ENCODE peak calls at places on chromosome 6, in nine cellular contexts. D is stromal cell of bone marrow; M is T-helper 17 cell; V is activated T-helper 1 cell treated with anti-CD3 and anti-CD28 coated beads, Interleukin-2, amount 50 U/mL, for 16 hours; Z is RKO; R is activated CD4-positive, alpha-beta T cell treated with anti-CD3 and anti-CD28 coated beads, Interleukin-2, amount 50 U/mL, for 24 hours; A is activated naive CD8-positive, alpha-beta T cell treated with anti-CD3 and anti-CD28 coated beads, Interleukin-2, amount 50 U/mL, for 24 hours; X is glutamatergic neuron; B is D721Med. T is an unnamed sample.

GRCh38 chr6:150369408-150369807 is 596 bp downstream of the IYD start:
- DNase-seq in Z (no peak), B (no peak), M (no peak), R (no peak), V (no peak), D (no peak), A (no peak), X (no peak), T (no peak)

GRCh38 chr6:9397981-9398559 is 962.7 kb upstream of the SLC35B3 start:
- DNase-seq in V (no peak), D (no peak), R (no peak), Z (no peak), B (no peak), M (no peak), A (no peak), X (peak), T (no peak)

GRCh38 chr6:159890802-159891201 is at the start of gene MAS1:
- DNase-seq in X (no peak), A (no peak), D (no peak), M (no peak), V (no peak), R (no peak), Z (no peak), B (no peak), T (peak)

GRCh38 chr6:139544699-139545052 is 170.2 kb upstream of the CITED2 start:
- DNase-seq in M (no peak), V (no peak), A (no peak), B (no peak), X (no peak), D (no peak), R (no peak), Z (no peak), T (no peak)

GRCh38 chr6:29845405-29846006 is 17.9 kb downstream of the HLA-G start:
- DNase-seq in R (no peak), Z (peak), B (no peak), A (no peak), V (peak), X (no peak), M (no peak), D (no peak), T (no peak)

GRCh38 chr6:55643868-55644267 is 64.9 kb upstream of the HMGCLL1 start:
- DNase-seq in A (no peak), R (no peak), D (peak), Z (no peak), B (no peak), X (no peak), V (no peak), M (no peak), T (no peak)

GRCh38 chr6:132768051-132768517 is 10.4 kb upstream of the VNN2 start:
- DNase-seq in D (no peak), M (no peak), V (no peak), X (peak), B (no peak), A (peak), Z (peak), R (no peak), T (no peak)

GRCh38 chr6:79570802-79571367 is 33.7 kb upstream of the LCA5 start:
- DNase-seq in R (no peak), Z (peak), D (peak), B (no peak), A (no peak), V (no peak), X (no peak), M (no peak), T (no peak)

GRCh38 chr6:36862848-36863382 is 11.7 kb downstream of the PPIL1 start:
- DNase-seq in D (no peak), R (no peak), M (no peak), Z (no peak), X (no peak), V (no peak), B (no peak), A (no peak), T (no peak)

GRCh38 chr6:20953019-20953418 is 418.8 kb downstream of the CDKAL1 start:
- DNase-seq in Z (no peak), A (no peak), X (no peak), V (no peak), M (no peak), R (no peak), B (no peak), D (no peak), T (no peak)

GRCh38 chr6:56223995-56224394 is 23.4 kb downstream of the COL21A1 start:
- DNase-seq in D (peak), A (no peak), X (no peak), B (no peak), V (no peak), Z (peak), R (no peak), M (no peak), T (no peak)

GRCh38 chr6:160108077-160108476 is 13.5 kb upstream of the SLC22A1 start:
- DNase-seq in V (no peak), D (no peak), B (no peak), M (no peak), R (no peak), A (no peak), X (no peak), Z (no peak), T (no peak)

GRCh38 chr6:68778356-68779020 is 143.4 kb downstream of the ADGRB3 start:
- DNase-seq in M (no peak), X (peak), A (no peak), B (no peak), Z (peak), V (no peak), R (no peak), D (peak), T (peak)

GRCh38 chr6:98579941-98580340 is 254.4 kb upstream of the POU3F2 start:
- DNase-seq in Z (peak), M (no peak), V (no peak), X (no peak), D (peak), A (no peak), B (no peak), R (no peak), T (no peak)

GRCh38 chr6:132892929-132893771 is 78.8 kb downstream of the RPS12 start:
- DNase-seq in R (no peak), V (no peak), Z (no peak), D (no peak), A (no peak), X (no peak), B (no peak), M (no peak), T (no peak)

GRCh38 chr6:168937061-168937460 is 316.6 kb downstream of the THBS2 start:
- DNase-seq in B (no peak), A (no peak), V (no peak), M (no peak), X (no peak), D (no peak), Z (no peak), R (no peak), T (no peak)